ENCODE peak calls at places on chromosomes 1 and 21, in eight cellular contexts. T is uterus; P is aorta; X is heart right ventricle; O is HepG2; F is hepatocyte; A is CD4-positive, CD25-positive, alpha-beta regulatory T cell; S is tibial nerve. J is an unnamed sample.
A peak's percentile ranks its signal among the peaks of the same experiment; 100 is the strongest.

GRCh38 chr1:64122588-64122987 is 80.8 kb upstream of the UBE2U start:
- DNase-seq in T (no peak), P (no peak), X (no peak), O (no peak), F (no peak), A (no peak), S (no peak), J (no peak)

GRCh38 chr1:224377676-224378006 is 21.0 kb downstream of the CNIH4 start:
- DNase-seq in T (no peak), P (no peak), X (no peak), O (peak; percentile 3), F (peak; percentile 16), A (no peak), S (no peak), J (no peak)

GRCh38 chr1:200776949-200777348 is 38.3 kb downstream of the CAMSAP2 start:
- DNase-seq in T (no peak), P (no peak), X (no peak), O (peak; percentile 5), F (no peak), A (no peak), S (no peak), J (no peak)

GRCh38 chr1:200967693-200968468 is 55.6 kb downstream of the KIF21B start:
- DNase-seq in T (no peak), P (no peak), X (no peak), O (no peak), F (no peak), A (no peak), S (no peak), J (no peak)

GRCh38 chr1:115658646-115659045 is 16.9 kb downstream of the VANGL1 start:
- DNase-seq in T (no peak), P (no peak), X (no peak), O (no peak), F (no peak), A (no peak), S (no peak), J (no peak)

GRCh38 chr1:67855444-67855843 is 22.2 kb upstream of the GNG12 start:
- DNase-seq in T (no peak), P (no peak), X (no peak), O (no peak), F (no peak), A (no peak), S (no peak), J (no peak)

GRCh38 chr1:47207811-47208373 is 18.1 kb upstream of the PDZK1IP1 start:
- DNase-seq in T (no peak), P (no peak), X (no peak), O (no peak), F (no peak), A (no peak), S (no peak), J (no peak)

GRCh38 chr1:2837823-2838222 is 36.3 kb upstream of the TTC34 start:
- DNase-seq in T (no peak), P (peak; percentile 21), X (no peak), O (no peak), F (no peak), A (no peak), S (no peak), J (no peak)

GRCh38 chr1:23422313-23422877 is 2.2 kb downstream of the TCEA3 start:
- DNase-seq in T (peak; percentile 76), P (peak; percentile 91), X (peak; percentile 78), O (no peak), F (peak; percentile 80), A (peak; percentile 8), S (peak; percentile 53), J (peak; percentile 77)

GRCh38 chr1:209702832-209703231 is 1.8 kb upstream of the HSD11B1 start:
- DNase-seq in T (no peak), P (no peak), X (no peak), O (no peak), F (no peak), A (no peak), S (no peak), J (no peak)

GRCh38 chr21:41500354-41500753 is 7.6 kb downstream of the TMPRSS2 start:
- DNase-seq in T (no peak), P (no peak), X (no peak), O (no peak), F (no peak), A (no peak), S (no peak), J (no peak)

GRCh38 chr21:41494242-41494641 is 13.7 kb downstream of the TMPRSS2 start:
- DNase-seq in T (no peak), P (no peak), X (no peak), O (no peak), F (no peak), A (no peak), S (no peak), J (no peak)

GRCh38 chr21:41499920-41500319 is 8.0 kb downstream of the TMPRSS2 start:
- DNase-seq in T (no peak), P (no peak), X (no peak), O (no peak), F (no peak), A (no peak), S (no peak), J (no peak)

GRCh38 chr21:41497836-41498235 is 10.1 kb downstream of the TMPRSS2 start:
- DNase-seq in T (no peak), P (no peak), X (no peak), O (peak; percentile 58), F (no peak), A (no peak), S (no peak), J (no peak)

DNA sequence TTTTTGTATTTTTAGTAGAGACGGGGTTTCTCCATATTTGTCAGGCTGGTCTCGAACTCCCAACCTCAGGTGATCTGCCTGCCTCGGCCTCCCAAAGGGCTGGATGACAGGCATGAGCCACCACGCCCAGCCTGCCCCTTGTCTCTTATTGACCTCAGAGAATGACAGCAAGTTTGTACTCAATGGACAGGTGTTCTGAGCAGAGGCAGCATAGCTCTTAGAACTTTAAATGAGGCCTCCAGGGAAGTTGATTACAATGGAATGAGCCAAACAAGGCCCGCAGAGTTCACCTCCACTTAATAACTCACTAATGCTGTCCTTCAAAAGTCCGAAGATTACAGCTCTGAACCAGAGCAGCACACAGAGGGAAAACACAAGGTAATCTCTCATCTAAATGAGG is 10.9 kb downstream of the TMPRSS2 start:
- DNase-seq in T (no peak), P (no peak), X (no peak), O (peak; percentile 76), F (peak; percentile 52), A (no peak), S (no peak), J (no peak)
- H3K27ac ChIP-seq in T (no peak overlapping the region), P (no peak overlapping the region), X (no peak overlapping the region), O (peak overlapping the region; percentile 32), F (peak overlapping the region; percentile 95), A (no peak overlapping the region), S (no peak overlapping the region), J (no peak overlapping the region)

DNA sequence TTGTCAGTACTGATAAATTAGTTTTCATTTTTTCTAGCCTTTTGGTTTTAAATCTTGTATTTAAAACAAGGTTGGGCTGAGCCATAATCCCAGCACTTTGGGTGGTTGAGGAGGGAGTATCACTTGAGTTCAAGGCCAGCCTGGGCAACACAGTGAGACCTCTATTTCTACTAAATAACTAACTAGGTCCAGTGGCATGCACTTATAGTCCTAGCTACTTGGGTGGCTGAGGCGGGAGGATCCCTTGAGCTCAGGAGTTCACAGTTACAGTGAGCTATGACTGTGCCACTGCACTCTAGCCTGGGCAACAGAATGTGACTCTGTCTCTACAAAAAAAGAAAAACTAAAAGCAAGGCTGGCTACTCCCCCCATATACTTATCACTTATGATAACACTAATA is 21.5 kb upstream of the TTC39A start:
- DNase-seq in T (no peak), P (no peak), X (no peak), O (no peak), F (no peak), A (no peak), S (no peak), J (no peak)
- H3K27ac ChIP-seq in T (no peak overlapping the region), P (no peak overlapping the region), X (no peak overlapping the region), O (no peak overlapping the region), F (no peak overlapping the region), A (no peak overlapping the region), S (no peak overlapping the region), J (no peak overlapping the region)

DNA sequence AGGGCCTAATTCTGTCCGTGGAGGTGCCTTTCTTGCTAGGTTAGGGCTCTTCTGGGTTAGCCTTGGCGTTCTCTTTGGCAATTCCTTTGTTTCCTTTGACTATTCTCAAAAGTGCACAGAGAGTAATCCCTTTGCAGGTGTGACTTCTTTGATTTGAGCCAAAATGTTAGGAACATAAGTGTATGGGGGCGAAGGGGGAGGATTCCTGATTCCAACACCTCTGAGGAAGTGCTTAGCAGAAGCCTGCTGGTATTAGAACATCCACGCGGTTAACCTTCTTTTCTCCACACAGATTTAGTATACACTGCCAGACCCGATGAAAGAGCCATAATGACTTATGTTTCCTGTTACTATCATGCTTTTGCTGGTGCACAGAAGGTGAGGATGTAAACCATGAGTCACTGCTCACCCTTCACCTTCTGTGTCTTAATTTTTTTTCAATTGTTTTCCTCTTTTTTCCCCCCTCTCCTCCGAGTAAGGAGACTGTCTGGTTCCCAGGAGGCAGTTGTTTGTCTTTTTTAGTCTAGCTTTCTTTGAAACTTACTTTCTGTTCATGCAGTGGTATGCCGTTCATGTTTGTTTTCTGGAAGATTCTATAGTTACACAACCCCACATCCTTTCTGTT is 48.0 kb downstream of the ACTN2 start:
- DNase-seq in T (no peak), P (no peak), X (no peak), O (no peak), F (no peak), A (no peak), S (no peak), J (no peak)
- H3K27ac ChIP-seq in T (no peak overlapping the region), P (no peak overlapping the region), X (no peak overlapping the region), O (no peak overlapping the region), F (no peak overlapping the region), A (no peak overlapping the region), S (no peak overlapping the region), J (no peak overlapping the region)

GRCh38 chr1:36116906-36117305 is 8.1 kb downstream of the COL8A2 start:
- DNase-seq in T (no peak), P (no peak), X (no peak), O (no peak), F (no peak), A (no peak), S (no peak), J (no peak)

GRCh38 chr1:36115931-36116330 is 9.1 kb downstream of the COL8A2 start:
- DNase-seq in T (no peak), P (no peak), X (no peak), O (no peak), F (no peak), A (no peak), S (no peak), J (no peak)

GRCh38 chr1:36112823-36113222 is 12.2 kb downstream of the COL8A2 start:
- DNase-seq in T (no peak), P (no peak), X (no peak), O (no peak), F (no peak), A (no peak), S (no peak), J (no peak)

GRCh38 chr1:36114371-36114770 is 10.7 kb downstream of the COL8A2 start:
- DNase-seq in T (no peak), P (no peak), X (no peak), O (no peak), F (no peak), A (no peak), S (no peak), J (no peak)

DNA sequence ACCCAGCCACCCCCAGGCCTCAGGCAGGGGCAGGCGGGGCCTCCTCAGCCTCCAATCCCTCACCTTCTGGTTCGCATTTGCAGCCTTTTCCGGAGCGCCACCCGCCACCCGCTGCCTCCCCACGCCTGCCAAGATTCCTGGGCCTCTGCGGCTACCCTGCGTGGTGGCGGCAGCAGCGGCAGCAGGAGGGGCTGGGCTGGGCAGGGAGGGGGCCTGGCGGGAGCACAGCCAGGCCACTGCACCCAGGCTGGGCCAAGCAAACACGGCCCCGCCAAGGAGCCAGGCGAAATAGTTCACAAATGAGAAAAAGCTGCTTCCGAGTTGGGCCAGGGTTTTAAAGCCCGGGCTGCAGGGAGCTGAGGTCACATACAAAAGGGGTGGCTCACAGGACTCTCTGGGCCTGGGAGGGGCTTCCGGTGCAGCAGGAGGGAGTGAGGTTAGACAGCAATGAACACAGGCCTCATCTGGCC is 9.8 kb downstream of the COL8A2 start:
- DNase-seq in T (no peak), P (peak; percentile 92), X (no peak), O (no peak), F (peak; percentile 58), A (no peak), S (no peak), J (no peak)
- H3K27ac ChIP-seq in T (no peak overlapping the region), P (peak overlapping the region; percentile 89), X (no peak overlapping the region), O (no peak overlapping the region), F (peak overlapping the region; percentile 55), A (no peak overlapping the region), S (peak overlapping the region; percentile 84), J (no peak overlapping the region)

J was measured in adrenal gland.